ENCODE peak calls at places on chromosomes 1 and 21, in eight cellular contexts. O, Q, R, D, I, C, Z and M are unnamed samples. For H3K4me1, the result is how much of the 10 kb centered on the place peaks cover.

GRCh38 chr21:41374867-41375533 is 13.2 kb downstream of the MX2 start:
- DNase-seq in O (peak), Q (no peak), R (no peak), D (peak), I (no peak), C (no peak), Z (no peak), M (no peak)

GRCh38 chr1:158998781-158999161 is 10.9 kb upstream of the IFI16 start:
- DNase-seq in O (peak), Q (peak), R (peak), D (peak), I (peak), C (peak), Z (peak), M (peak)

GRCh38 chr1:183315987-183316758 is 102.0 kb downstream of the NMNAT2 start:
- DNase-seq in O (no peak), Q (no peak), R (no peak), D (no peak), I (no peak), C (no peak), Z (no peak), M (no peak)

GRCh38 chr1:21904725-21905520 is 32.2 kb downstream of the HSPG2 start:
- DNase-seq in O (peak), Q (no peak), R (peak), D (peak), I (no peak), C (no peak), Z (no peak), M (no peak)

GRCh38 chr1:103177146-103177850 is 69.0 kb upstream of the COL11A1 start:
- DNase-seq in O (no peak), Q (no peak), R (no peak), D (no peak), I (no peak), C (no peak), Z (no peak), M (no peak)

GRCh38 chr1:95660736-95661135 is 426.7 kb downstream of the RWDD3 start:
- DNase-seq in O (no peak), Q (no peak), R (no peak), D (no peak), I (no peak), C (no peak), Z (no peak), M (no peak)

GRCh38 chr1:98322966-98323365 is 338.6 kb upstream of the SNX7 start:
- DNase-seq in O (no peak), Q (no peak), R (peak), D (no peak), I (no peak), C (no peak), Z (no peak), M (no peak)

GRCh38 chr1:206470692-206471414 is 577 bp downstream of the IKBKE start:
- DNase-seq in O (peak), Q (peak), R (peak), D (no peak), I (no peak), C (no peak), Z (peak), M (peak)

GRCh38 chr1:65939187-65939586 is 146.5 kb downstream of the PDE4B start:
- DNase-seq in O (no peak), Q (no peak), R (no peak), D (no peak), I (no peak), C (no peak), Z (no peak), M (no peak)

GRCh38 chr1:9201421-9202239 is 32.9 kb upstream of the H6PD start:
- DNase-seq in O (no peak), Q (no peak), R (peak), D (no peak), I (no peak), C (peak), Z (peak), M (no peak)

GRCh38 chr1:3060601-3061551 is 8.1 kb upstream of the PRDM16 start:
- DNase-seq in O (no peak), Q (no peak), R (peak), D (no peak), I (no peak), C (no peak), Z (no peak), M (no peak)

GRCh38 chr1:29713857-29714256 is 477.5 kb downstream of the PTPRU start:
- DNase-seq in O (no peak), Q (no peak), R (peak), D (no peak), I (no peak), C (no peak), Z (no peak), M (no peak)

GRCh38 chr1:9181990-9182783 is 52.4 kb upstream of the H6PD start:
- DNase-seq in O (peak), Q (no peak), R (no peak), D (no peak), I (no peak), C (peak), Z (peak), M (no peak)

GRCh38 chr1:72526926-72527325 is 244.6 kb upstream of the NEGR1 start:
- DNase-seq in O (no peak), Q (no peak), R (peak), D (no peak), I (no peak), C (no peak), Z (no peak), M (no peak)

GRCh38 chr1:53361541-53361961 is 33.7 kb upstream of the LRP8 start:
- DNase-seq in O (peak), Q (no peak), R (no peak), D (no peak), I (no peak), C (no peak), Z (no peak), M (no peak)

GRCh38 chr1:119453021-119453420 is 38.1 kb downstream of the HSD3B2 start:
- DNase-seq in O (no peak), Q (no peak), R (peak), D (no peak), I (no peak), C (no peak), Z (no peak), M (no peak)

GRCh38 chr1:62891961-62892562 is 108.1 kb downstream of the ATG4C start:
- DNase-seq in O (no peak), Q (no peak), R (no peak), D (no peak), I (no peak), C (no peak), Z (no peak), M (no peak)

GRCh38 chr1:154707901-154708514 is 100.0 kb upstream of the ADAR start:
- DNase-seq in O (no peak), Q (no peak), R (no peak), D (no peak), I (no peak), C (no peak), Z (no peak), M (no peak)

GRCh38 chr1:47215713-47216112 is 16.3 kb downstream of the TAL1 start:
- DNase-seq in O (no peak), Q (no peak), R (no peak), D (no peak), I (no peak), C (no peak), Z (no peak), M (no peak)

GRCh38 chr1:56327195-56327594 is 252.2 kb downstream of the PLPP3 start:
- DNase-seq in O (no peak), Q (no peak), R (no peak), D (no peak), I (no peak), C (no peak), Z (no peak), M (no peak)
- H3K4me1 ChIP-seq in O (under half), Q (under half), R (under half), D (under half), I (under half), C (under half), Z (under half), M (under half)

DNA sequence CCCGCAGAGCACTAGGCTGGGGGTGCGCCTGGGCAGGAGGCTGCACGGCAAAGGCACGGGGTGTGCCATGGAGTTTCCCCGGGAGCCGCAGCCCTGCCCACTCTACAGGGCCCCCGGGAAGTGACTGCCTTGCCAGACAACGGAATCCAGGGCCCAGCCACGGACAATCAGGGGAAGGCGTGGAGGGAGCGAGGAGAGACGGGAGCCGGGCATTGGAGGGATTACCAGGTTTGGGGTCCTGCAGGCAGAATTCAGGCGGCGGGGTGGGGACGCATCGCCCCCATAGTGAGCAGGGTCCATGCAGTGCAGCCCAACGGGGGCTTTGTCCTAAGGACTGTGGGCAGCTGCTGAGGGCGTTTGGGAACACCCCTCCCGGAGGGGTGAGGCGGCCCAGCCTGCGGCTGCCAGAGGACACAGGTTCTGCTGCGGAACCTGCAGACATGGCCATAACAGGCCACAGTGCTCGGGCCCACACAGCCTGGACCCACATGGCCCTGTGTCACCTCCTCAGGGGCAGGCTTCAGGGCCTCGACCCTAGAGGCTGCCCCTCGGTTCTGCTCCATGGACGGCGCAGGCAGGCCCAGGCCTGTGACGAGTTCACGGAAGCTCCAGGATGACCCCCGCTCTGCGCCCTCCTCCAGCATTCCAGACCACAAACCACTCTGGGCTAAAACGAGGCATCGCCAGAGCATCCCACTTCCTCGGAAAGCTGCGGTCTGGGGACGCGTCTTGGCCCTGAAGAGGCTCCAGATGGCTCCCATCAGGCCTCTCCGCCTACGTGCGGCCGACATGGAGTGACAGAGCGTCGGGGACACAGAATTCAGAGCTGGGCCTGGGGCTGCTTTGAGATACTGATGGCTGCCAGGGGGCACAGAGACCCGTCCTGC is 54.5 kb downstream of the COL6A1 start:
- DNase-seq in O (peak), Q (no peak), R (peak), D (peak), I (no peak), C (peak), Z (no peak), M (no peak)
- H3K27ac ChIP-seq in O (no peak), Q (no peak), R (no peak), D (peak), I (no peak), C (peak), Z (no peak), M (no peak)

GRCh38 chr21:31752967-31753366 is 21.0 kb upstream of the SCAF4 start:
- DNase-seq in O (no peak), Q (no peak), R (no peak), D (no peak), I (no peak), C (no peak), Z (no peak), M (no peak)

GRCh38 chr21:31755027-31755426 is 23.1 kb upstream of the SCAF4 start:
- DNase-seq in O (no peak), Q (no peak), R (no peak), D (no peak), I (no peak), C (no peak), Z (no peak), M (no peak)

GRCh38 chr21:31754561-31754960 is 22.6 kb upstream of the SCAF4 start:
- DNase-seq in O (no peak), Q (no peak), R (no peak), D (no peak), I (no peak), C (no peak), Z (no peak), M (no peak)

GRCh38 chr21:31753949-31754348 is 22.0 kb upstream of the SCAF4 start:
- DNase-seq in O (no peak), Q (no peak), R (no peak), D (no peak), I (no peak), C (no peak), Z (peak), M (no peak)

GRCh38 chr21:31756787-31757186 is 24.9 kb upstream of the SCAF4 start:
- DNase-seq in O (no peak), Q (no peak), R (no peak), D (no peak), I (no peak), C (no peak), Z (no peak), M (no peak)
- H3K4me1 ChIP-seq in O (under half), Q (under half), R (under half), D (under half), I (under half), C (under half), Z (under half), M (under half)

DNA sequence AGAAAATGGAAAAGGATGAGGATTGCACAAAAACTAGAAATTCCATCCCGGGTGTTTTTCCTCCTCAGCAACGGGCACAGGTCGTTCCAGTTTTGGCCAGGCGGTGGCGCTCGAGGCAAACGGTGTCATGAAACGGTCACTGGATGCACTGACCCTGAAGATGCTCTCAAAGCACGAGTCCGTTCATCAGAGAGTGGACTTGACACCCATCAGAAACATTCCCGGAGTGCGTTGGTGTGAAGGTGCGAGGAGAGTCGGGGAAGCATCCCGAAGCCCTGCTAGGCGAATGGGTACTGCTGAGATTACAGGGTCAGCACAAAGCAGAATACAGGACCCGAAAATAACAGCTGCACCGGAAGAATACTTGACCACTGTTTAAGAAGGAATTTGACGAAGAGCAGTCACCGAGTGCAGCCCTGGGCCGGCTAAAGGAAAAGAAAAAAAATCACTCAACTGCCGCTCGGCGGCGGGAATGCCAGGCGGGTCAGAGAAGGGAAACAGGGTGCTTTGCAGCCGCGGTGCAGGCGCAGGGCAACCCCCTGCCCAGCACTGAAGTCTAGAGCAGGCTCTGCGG is 71.7 kb upstream of the ETS2 start:
- DNase-seq in O (peak), Q (peak), R (peak), D (peak), I (peak), C (peak), Z (peak), M (peak)
- H3K27ac ChIP-seq in O (peak), Q (no peak), R (no peak), D (peak), I (no peak), C (peak), Z (peak), M (no peak)

GRCh38 chr1:36149237-36149972 is at the start of gene TRAPPC3:
- DNase-seq in O (peak), Q (peak), R (peak), D (peak), I (peak), C (peak), Z (peak), M (peak)

GRCh38 chr1:36149973-36150295 is 648 bp upstream of the TRAPPC3 start:
- DNase-seq in O (no peak), Q (no peak), R (no peak), D (no peak), I (no peak), C (no peak), Z (no peak), M (no peak)

GRCh38 chr1:36150296-36151132 is 1.2 kb upstream of the TRAPPC3 start:
- DNase-seq in O (peak), Q (peak), R (peak), D (peak), I (peak), C (peak), Z (peak), M (peak)

GRCh38 chr1:36151845-36152203 is 2.5 kb upstream of the TRAPPC3 start:
- DNase-seq in O (no peak), Q (peak), R (no peak), D (peak), I (no peak), C (no peak), Z (no peak), M (peak)

DNA sequence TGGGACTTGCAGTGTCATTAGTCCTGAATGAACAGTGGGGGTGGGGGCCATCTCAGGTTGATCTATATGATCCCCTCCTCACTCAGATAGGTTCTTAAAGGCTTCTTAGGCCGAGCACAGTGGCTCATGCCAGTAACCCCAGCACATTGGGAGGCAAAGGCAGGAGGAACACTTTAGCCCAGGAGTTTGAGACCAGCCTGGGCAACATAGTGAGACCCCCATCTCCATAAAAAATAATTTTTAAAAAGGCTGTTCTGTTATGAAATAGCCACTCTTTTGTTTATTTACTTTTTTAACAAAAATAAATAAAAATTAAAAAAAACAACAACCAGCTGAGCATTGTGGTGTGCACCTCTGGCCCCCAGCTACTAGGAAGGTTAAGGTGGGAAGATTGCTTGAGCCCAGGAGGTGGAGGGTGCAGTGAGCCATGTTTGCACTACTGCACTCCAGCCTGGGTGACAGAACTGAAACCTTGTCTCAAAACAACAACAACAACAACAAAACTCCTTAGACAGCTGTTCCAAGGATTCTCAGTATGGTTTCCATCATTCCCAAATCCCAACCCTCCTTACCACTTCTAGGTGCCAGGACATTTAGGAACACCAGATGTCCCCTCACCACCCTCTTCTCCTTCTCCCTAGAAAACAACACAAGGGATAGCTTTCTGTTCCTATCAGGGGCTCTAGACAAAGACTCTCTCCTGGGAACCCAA is 2.0 kb upstream of the TRAPPC3 start:
- DNase-seq in O (no peak), Q (no peak), R (no peak), D (no peak), I (no peak), C (no peak), Z (peak), M (no peak)
- H3K4me1 ChIP-seq in O (under half), Q (half or more), R (under half), D (under half), I (under half), C (under half), Z (under half), M (half or more)

GRCh38 chr1:214538497-214538896 is 12.9 kb downstream of the PTPN14 start:
- DNase-seq in O (no peak), Q (no peak), R (no peak), D (no peak), I (no peak), C (no peak), Z (no peak), M (no peak)

GRCh38 chr1:214541206-214541605 is 10.2 kb downstream of the PTPN14 start:
- DNase-seq in O (no peak), Q (no peak), R (no peak), D (no peak), I (no peak), C (no peak), Z (no peak), M (no peak)

GRCh38 chr1:214537872-214538473 is 13.4 kb downstream of the PTPN14 start:
- DNase-seq in O (no peak), Q (no peak), R (no peak), D (no peak), I (no peak), C (no peak), Z (no peak), M (no peak)

GRCh38 chr1:214540324-214540723 is 11.1 kb downstream of the PTPN14 start:
- DNase-seq in O (no peak), Q (no peak), R (no peak), D (no peak), I (no peak), C (no peak), Z (no peak), M (no peak)

DNA sequence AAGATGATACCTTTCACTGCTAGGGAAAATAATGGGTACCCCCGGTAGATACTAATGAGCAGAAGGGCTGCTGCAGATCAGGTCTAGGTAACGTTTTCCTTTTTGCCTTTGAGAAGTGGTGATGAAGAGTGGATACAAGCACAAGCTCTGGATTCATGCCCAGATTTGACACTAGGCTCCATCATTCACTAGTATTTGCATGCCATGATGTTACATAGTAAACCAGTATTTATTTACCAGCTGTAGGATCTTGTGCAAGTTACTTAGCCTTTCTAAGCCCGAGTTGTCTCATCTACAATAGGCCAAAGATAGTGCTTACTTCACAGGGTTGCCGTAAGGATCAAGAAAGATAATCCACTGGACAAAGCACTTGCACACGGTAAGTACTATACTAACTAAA is 14.2 kb downstream of the PTPN14 start:
- DNase-seq in O (no peak), Q (no peak), R (no peak), D (no peak), I (no peak), C (no peak), Z (no peak), M (no peak)
- H3K27ac ChIP-seq in O (no peak), Q (no peak), R (no peak), D (no peak), I (no peak), C (no peak), Z (no peak), M (no peak)

DNA sequence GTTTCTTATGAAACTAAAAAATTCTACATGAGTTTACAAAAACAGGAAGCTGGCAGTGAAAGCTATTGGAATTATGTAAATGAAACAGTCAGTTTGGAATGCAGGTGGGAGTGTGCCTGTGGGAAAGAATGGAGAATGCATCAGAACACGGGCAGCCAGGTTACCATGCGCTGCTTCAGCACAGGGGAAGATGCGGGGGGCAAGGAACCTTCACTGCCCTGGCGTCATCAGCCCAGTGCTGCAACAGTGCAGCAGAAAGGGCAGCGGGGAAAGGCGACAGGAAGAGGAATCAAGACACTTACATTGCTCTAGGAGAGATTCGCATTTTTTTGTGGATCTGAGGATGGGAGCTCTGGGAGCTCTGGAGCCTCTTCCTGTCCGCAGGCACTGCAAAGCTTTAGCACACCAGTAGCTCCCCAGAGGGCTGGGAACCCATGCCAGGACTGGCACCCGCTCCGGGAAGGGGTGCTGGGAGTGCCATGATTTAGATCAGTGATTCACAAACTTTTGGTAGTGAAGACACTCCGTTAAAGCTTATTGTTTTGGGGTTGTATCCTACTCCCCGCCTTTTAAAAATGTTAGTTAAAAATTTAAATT is 64.1 kb upstream of the WDR26 start:
- DNase-seq in O (peak), Q (no peak), R (peak), D (no peak), I (no peak), C (no peak), Z (peak), M (no peak)
- H3K4me1 ChIP-seq in O (under half), Q (under half), R (under half), D (under half), I (under half), C (under half), Z (under half), M (under half)